ENCODE peak calls at places on chromosomes 11 and 22, in eight cellular contexts. U, M, D, T, B, C, F and I are unnamed samples.

GRCh38 chr11:2321311-2321683 is 19.5 kb downstream of the TSPAN32 start:
- DNase-seq in C (no peak), M (no peak), T (no peak), B (no peak), F (no peak), D (no peak), U (no peak), I (no peak)

GRCh38 chr11:12418019-12418611 is 40.7 kb downstream of the PARVA start:
- DNase-seq in D (no peak), C (no peak), F (no peak), B (no peak), T (no peak), U (no peak), M (no peak), I (no peak)

GRCh38 chr22:28799125-28799833 is 1.1 kb downstream of the XBP1 start:
- DNase-seq in B (peak), U (peak), C (no peak), F (no peak), M (peak), D (no peak), T (peak), I (peak)

GRCh38 chr11:28106351-28107043 is 1.5 kb downstream of the KIF18A start:
- DNase-seq in U (no peak), C (no peak), F (no peak), T (no peak), D (no peak), M (no peak), B (no peak), I (no peak)

GRCh38 chr22:33894036-33894435 is 26.2 kb downstream of the LARGE1 start:
- DNase-seq in M (no peak), B (no peak), C (no peak), U (no peak), T (no peak), F (no peak), D (no peak), I (no peak)

GRCh38 chr11:128603752-128604472 is 16.6 kb upstream of the ETS1 start:
- DNase-seq in F (no peak), U (no peak), D (no peak), M (no peak), C (no peak), T (no peak), B (no peak), I (no peak)

GRCh38 chr11:33708970-33709369 is 8.3 kb upstream of the C11orf91 start:
- DNase-seq in T (no peak), B (no peak), D (no peak), C (no peak), U (no peak), M (no peak), F (no peak), I (no peak)

GRCh38 chr11:134529212-134530096 is 117.4 kb upstream of the B3GAT1 start:
- DNase-seq in U (no peak), D (no peak), T (no peak), F (no peak), B (no peak), M (no peak), C (no peak), I (peak)

GRCh38 chr11:117497206-117497951 is 169.7 kb downstream of the CEP164 start:
- DNase-seq in F (no peak), C (no peak), M (no peak), D (no peak), B (no peak), T (no peak), U (no peak), I (no peak)

GRCh38 chr11:85170184-85170583 is 457.0 kb downstream of the DLG2 start:
- DNase-seq in U (no peak), B (no peak), D (no peak), C (no peak), T (no peak), F (no peak), M (no peak), I (no peak)

GRCh38 chr11:71301046-71301857 is 48.9 kb upstream of the SHANK2 start:
- DNase-seq in F (no peak), D (no peak), M (no peak), C (no peak), T (no peak), U (no peak), B (no peak), I (peak)

GRCh38 chr22:24190159-24190540 is 8.9 kb downstream of the SUSD2 start:
- DNase-seq in U (no peak), T (no peak), B (no peak), F (no peak), D (no peak), C (no peak), M (no peak), I (no peak)

GRCh38 chr11:44072757-44073658 is 6.9 kb downstream of the ACCS start:
- DNase-seq in U (no peak), D (no peak), C (no peak), F (no peak), B (no peak), T (no peak), M (no peak), I (no peak)

GRCh38 chr22:42645938-42646568 is 3.1 kb downstream of the CYB5R3 start:
- DNase-seq in U (no peak), D (no peak), M (no peak), C (no peak), B (no peak), F (no peak), T (no peak), I (peak)

GRCh38 chr11:125251956-125252355 is 87.4 kb downstream of the PKNOX2 start:
- DNase-seq in M (no peak), T (no peak), F (no peak), U (no peak), B (no peak), C (no peak), D (no peak), I (no peak)

GRCh38 chr11:78428273-78428651 is 10.6 kb upstream of the GAB2 start:
- DNase-seq in U (no peak), T (no peak), D (no peak), M (no peak), C (no peak), F (no peak), B (no peak), I (no peak)

GRCh38 chr11:66454253-66454652 is 12.5 kb upstream of the PELI3 start:
- DNase-seq in C (no peak), T (no peak), D (no peak), B (no peak), F (no peak), U (no peak), M (no peak), I (no peak)

GRCh38 chr11:65814131-65814959 is 19.4 kb upstream of the SNX32 start:
- DNase-seq in U (no peak), D (no peak), M (no peak), C (no peak), T (no peak), B (no peak), F (no peak), I (no peak)

GRCh38 chr22:46240073-46240472 is 10.0 kb downstream of the CDPF1 start:
- DNase-seq in B (no peak), D (no peak), T (no peak), F (no peak), C (no peak), U (no peak), M (no peak), I (no peak)

GRCh38 chr11:93694586-93694985 is 33.1 kb downstream of the CEP295 start:
- DNase-seq in T (no peak), M (no peak), U (no peak), C (no peak), D (no peak), F (no peak), B (no peak), I (no peak)

GRCh38 chr22:47232197-47232596 is 469.7 kb downstream of the TBC1D22A start:
- DNase-seq in T (no peak), D (no peak), F (no peak), M (no peak), C (no peak), B (no peak), U (no peak), I (no peak)

GRCh38 chr11:46491661-46492331 is 100.2 kb upstream of the CHRM4 start:
- DNase-seq in M (no peak), U (no peak), F (no peak), T (no peak), C (no peak), D (no peak), B (no peak), I (no peak)

GRCh38 chr11:95835768-95836488 is 45.6 kb downstream of the CEP57 start:
- DNase-seq in F (peak), B (peak), D (no peak), M (peak), T (peak), U (peak), C (peak), I (peak)

GRCh38 chr22:36405671-36406070 is 17.9 kb upstream of the MYH9 start:
- DNase-seq in C (no peak), M (no peak), F (peak), B (peak), D (no peak), U (no peak), T (peak), I (no peak)

GRCh38 chr11:18844753-18845367 is 53.3 kb upstream of the PTPN5 start:
- DNase-seq in F (no peak), B (no peak), C (no peak), M (peak), U (peak), T (no peak), D (no peak), I (no peak)

GRCh38 chr11:24134879-24135588 is 361.8 kb upstream of the LUZP2 start:
- DNase-seq in C (no peak), T (no peak), U (no peak), B (no peak), D (no peak), M (no peak), F (no peak), I (no peak)

GRCh38 chr11:61766353-61766841 is 14.0 kb downstream of the MYRF start:
- DNase-seq in T (no peak), M (no peak), D (no peak), C (no peak), U (no peak), F (no peak), B (no peak), I (no peak)

GRCh38 chr22:23398701-23399366 is 181.3 kb downstream of the IGLL1 start:
- DNase-seq in B (no peak), F (no peak), D (no peak), U (no peak), C (no peak), T (no peak), M (no peak), I (no peak)

GRCh38 chr11:99019676-99020075 is 1.1 kb upstream of the CNTN5 start:
- DNase-seq in D (no peak), C (no peak), B (no peak), U (no peak), F (no peak), T (no peak), M (no peak), I (no peak)

GRCh38 chr11:33585564-33585963 is 115.1 kb downstream of the C11orf91 start:
- DNase-seq in T (no peak), F (no peak), U (no peak), C (no peak), D (no peak), B (no peak), M (no peak), I (no peak)

GRCh38 chr11:1051356-1052132 is 15.0 kb upstream of the MUC6 start:
- DNase-seq in B (no peak), F (no peak), C (no peak), D (no peak), M (no peak), T (no peak), U (no peak), I (peak)

GRCh38 chr11:19903620-19904069 is 191.0 kb downstream of the NAV2 start:
- DNase-seq in B (peak), D (no peak), F (peak), M (peak), C (peak), U (no peak), T (peak), I (peak)

GRCh38 chr11:48005878-48006277 is 25.5 kb downstream of the PTPRJ start:
- DNase-seq in U (no peak), D (no peak), F (no peak), T (no peak), M (no peak), C (no peak), B (no peak), I (no peak)

GRCh38 chr11:65641233-65642013 is 3.5 kb downstream of the SIPA1 start:
- DNase-seq in F (no peak), M (no peak), B (no peak), U (no peak), D (no peak), T (no peak), C (no peak), I (no peak)

GRCh38 chr22:26579331-26579886 is 10.5 kb downstream of the TPST2 start:
- DNase-seq in U (no peak), C (peak), B (no peak), F (peak), T (peak), M (no peak), D (no peak), I (peak)